ENCODE peak calls at places on chromosomes 16 and 17, in eight cellular contexts. T is stomach; P is A549; W is trophoblast cell; C is naive thymus-derived CD4-positive, alpha-beta T cell; B is heart right ventricle; M is hepatocyte; V is tibial artery. F is an unnamed sample. For H3K9me3, the result is how much of the 10 kb centered on the place peaks cover.

GRCh38 chr17:45296003-45296832 is 20.6 kb downstream of the MAP3K14 start:
- DNase-seq in T (no peak), P (no peak), W (peak), C (no peak), B (no peak), M (no peak), V (no peak), F (no peak)

GRCh38 chr16:50742521-50743150 is 750 bp downstream of the CYLD start:
- DNase-seq in T (no peak), P (no peak), W (peak), C (peak), B (peak), M (peak), V (peak), F (peak)

GRCh38 chr16:85935391-85935956 is 36.5 kb downstream of the IRF8 start:
- DNase-seq in T (no peak), P (no peak), W (no peak), C (no peak), B (no peak), M (no peak), V (no peak), F (no peak)

GRCh38 chr16:14302031-14302398 is 230.9 kb downstream of the MRTFB start:
- DNase-seq in T (peak), P (peak), W (peak), C (no peak), B (peak), M (peak), V (peak), F (peak)

GRCh38 chr17:66569572-66569971 is 265.3 kb upstream of the CACNG5 start:
- DNase-seq in T (no peak), P (no peak), W (no peak), C (no peak), B (no peak), M (no peak), V (no peak), F (no peak)

GRCh38 chr17:37672545-37673078 is 29.4 kb upstream of the DDX52 start:
- DNase-seq in T (no peak), P (no peak), W (no peak), C (no peak), B (no peak), M (no peak), V (no peak), F (no peak)

GRCh38 chr17:75093543-75094158 is 5.9 kb downstream of the SLC16A5 start:
- DNase-seq in T (peak), P (no peak), W (peak), C (no peak), B (no peak), M (no peak), V (no peak), F (no peak)

GRCh38 chr17:45948498-45948880 is 50.6 kb upstream of the STH start:
- DNase-seq in T (no peak), P (no peak), W (peak), C (no peak), B (no peak), M (no peak), V (no peak), F (no peak)

GRCh38 chr16:75742424-75743047 is 16.2 kb upstream of the CPHXL start:
- DNase-seq in T (no peak), P (no peak), W (no peak), C (no peak), B (no peak), M (no peak), V (no peak), F (no peak)

GRCh38 chr16:50519602-50520001 is 28.6 kb upstream of the NKD1 start:
- DNase-seq in T (no peak), P (no peak), W (no peak), C (no peak), B (no peak), M (no peak), V (no peak), F (no peak)

GRCh38 chr17:79937435-79937870 is 98.2 kb upstream of the CBX4 start:
- DNase-seq in T (no peak), P (no peak), W (no peak), C (no peak), B (no peak), M (no peak), V (no peak), F (no peak)

GRCh38 chr17:10513284-10514067 is 4.9 kb downstream of the MYH1 start:
- DNase-seq in T (no peak), P (no peak), W (no peak), C (no peak), B (peak), M (peak), V (peak), F (peak)

GRCh38 chr16:27366687-27367462 is 35.1 kb upstream of the IL21R start:
- DNase-seq in T (no peak), P (no peak), W (no peak), C (peak), B (no peak), M (no peak), V (no peak), F (peak)

GRCh38 chr16:85689950-85690320 is 1.2 kb upstream of the GINS2 start:
- DNase-seq in T (no peak), P (no peak), W (no peak), C (no peak), B (no peak), M (no peak), V (no peak), F (no peak)

GRCh38 chr16:9197957-9198661 is 106.7 kb downstream of the HAPSTR1 start:
- DNase-seq in T (no peak), P (no peak), W (no peak), C (no peak), B (no peak), M (no peak), V (no peak), F (no peak)

GRCh38 chr17:14310584-14310983 is 9.7 kb downstream of the HS3ST3B1 start:
- DNase-seq in T (no peak), P (no peak), W (no peak), C (no peak), B (peak), M (no peak), V (no peak), F (no peak)

GRCh38 chr16:24748242-24748641 is 18.8 kb downstream of the TNRC6A start:
- DNase-seq in T (no peak), P (peak), W (peak), C (no peak), B (peak), M (peak), V (peak), F (no peak)

GRCh38 chr17:29710891-29711418 is 88.2 kb upstream of the CORO6 start:
- DNase-seq in T (no peak), P (no peak), W (peak), C (no peak), B (no peak), M (peak), V (peak), F (no peak)

GRCh38 chr16:11355862-11356261 is 10.6 kb downstream of the RMI2 start:
- DNase-seq in T (no peak), P (no peak), W (no peak), C (no peak), B (no peak), M (no peak), V (no peak), F (no peak)

GRCh38 chr17:44758414-44759095 is at the start of gene ADAM11:
- DNase-seq in T (no peak), P (peak), W (no peak), C (no peak), B (no peak), M (no peak), V (no peak), F (peak)

GRCh38 chr17:78671607-78672404 is 94.6 kb upstream of the DNAH17 start:
- DNase-seq in T (no peak), P (no peak), W (peak), C (no peak), B (no peak), M (no peak), V (no peak), F (peak)

GRCh38 chr17:4182043-4182442 is 39.0 kb downstream of the CYB5D2 start:
- DNase-seq in T (no peak), P (no peak), W (no peak), C (no peak), B (no peak), M (no peak), V (no peak), F (no peak)

GRCh38 chr16:52526429-52526828 is 20.5 kb downstream of the TOX3 start:
- DNase-seq in T (no peak), P (no peak), W (no peak), C (no peak), B (no peak), M (no peak), V (no peak), F (no peak)

GRCh38 chr17:3923466-3924190 is 7.4 kb upstream of the P2RX1 start:
- DNase-seq in T (no peak), P (no peak), W (no peak), C (no peak), B (no peak), M (no peak), V (no peak), F (no peak)

GRCh38 chr16:30971298-30971697 is 13.7 kb upstream of the HSD3B7 start:
- DNase-seq in T (no peak), P (no peak), W (no peak), C (no peak), B (no peak), M (no peak), V (no peak), F (no peak)

GRCh38 chr17:78898947-78899346 is 4.1 kb downstream of the CEP295NL start:
- DNase-seq in T (no peak), P (no peak), W (no peak), C (no peak), B (no peak), M (no peak), V (no peak), F (no peak)

GRCh38 chr17:79623786-79624657 is 13.2 kb upstream of the RBFOX3 start:
- DNase-seq in T (no peak), P (no peak), W (peak), C (no peak), B (peak), M (no peak), V (peak), F (no peak)

GRCh38 chr17:58504826-58505351 is 9.5 kb downstream of the MTMR4 start:
- DNase-seq in T (no peak), P (no peak), W (no peak), C (no peak), B (no peak), M (no peak), V (peak), F (no peak)

GRCh38 chr16:50550035-50550434 is 1.8 kb downstream of the NKD1 start:
- DNase-seq in T (no peak), P (no peak), W (no peak), C (peak), B (no peak), M (no peak), V (peak), F (no peak)

GRCh38 chr16:25988882-25989281 is 297.1 kb downstream of the HS3ST4 start:
- DNase-seq in T (no peak), P (no peak), W (no peak), C (no peak), B (no peak), M (no peak), V (no peak), F (no peak)

GRCh38 chr16:2121853-2122252 is 13.8 kb downstream of the PKD1 start:
- DNase-seq in T (no peak), P (no peak), W (no peak), C (no peak), B (no peak), M (no peak), V (no peak), F (no peak)

GRCh38 chr16:2122429-2122828 is 13.3 kb downstream of the PKD1 start:
- DNase-seq in T (no peak), P (no peak), W (no peak), C (no peak), B (no peak), M (no peak), V (no peak), F (no peak)
- H3K9me3 ChIP-seq in T (under half), P (under half), W (under half), C (under half), B (under half), M (under half), V (under half), F (under half)

GRCh38 chr17:82371333-82372062 is at the start of gene UTS2R:
- DNase-seq in T (no peak), P (no peak), W (no peak), C (no peak), B (no peak), M (no peak), V (no peak), F (no peak)
- H3K4me3 ChIP-seq in T (peak), P (peak), W (peak), C (peak), B (peak), M (no peak), V (peak), F (peak)

GRCh38 chr17:70295329-70295728 is 126.0 kb downstream of the KCNJ2 start:
- DNase-seq in T (no peak), P (no peak), W (peak), C (no peak), B (no peak), M (no peak), V (no peak), F (no peak)
- H3K9me3 ChIP-seq in T (under half), P (under half), W (under half), C (under half), B (under half), M (under half), V (under half), F (under half)

GRCh38 chr16:81096715-81097208 is 567 bp upstream of the GCSH start:
- DNase-seq in T (no peak), P (no peak), W (no peak), C (no peak), B (no peak), M (no peak), V (no peak), F (no peak)
- H3K4me3 ChIP-seq in T (peak), P (peak), W (no peak), C (peak), B (peak), M (no peak), V (peak), F (no peak)

DNA sequence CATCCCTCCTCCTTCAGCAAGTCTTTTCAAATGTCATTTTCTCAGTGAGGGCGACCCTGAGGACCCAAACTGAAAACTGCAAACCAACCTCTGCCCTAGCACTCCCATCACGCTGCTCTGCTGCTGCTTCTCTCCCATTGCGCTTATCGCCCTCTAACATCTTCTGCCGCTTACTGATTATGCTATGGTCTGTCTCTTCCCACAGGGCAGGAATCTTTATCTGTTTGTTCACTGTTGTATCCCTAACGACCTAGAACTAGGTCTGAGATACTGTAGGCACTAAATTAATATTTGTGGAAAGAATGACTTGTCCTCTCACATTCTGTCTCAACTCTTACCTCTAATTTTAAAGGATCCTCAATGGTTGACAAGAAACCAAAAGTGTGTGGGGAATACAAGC is 12.5 kb downstream of the ZSCAN32 start:
- DNase-seq in T (no peak), P (no peak), W (no peak), C (no peak), B (no peak), M (no peak), V (no peak), F (no peak)
- H3K9me3 ChIP-seq in T (half or more), P (half or more), W (under half), C (under half), B (half or more), M (under half), V (half or more), F (under half)

DNA sequence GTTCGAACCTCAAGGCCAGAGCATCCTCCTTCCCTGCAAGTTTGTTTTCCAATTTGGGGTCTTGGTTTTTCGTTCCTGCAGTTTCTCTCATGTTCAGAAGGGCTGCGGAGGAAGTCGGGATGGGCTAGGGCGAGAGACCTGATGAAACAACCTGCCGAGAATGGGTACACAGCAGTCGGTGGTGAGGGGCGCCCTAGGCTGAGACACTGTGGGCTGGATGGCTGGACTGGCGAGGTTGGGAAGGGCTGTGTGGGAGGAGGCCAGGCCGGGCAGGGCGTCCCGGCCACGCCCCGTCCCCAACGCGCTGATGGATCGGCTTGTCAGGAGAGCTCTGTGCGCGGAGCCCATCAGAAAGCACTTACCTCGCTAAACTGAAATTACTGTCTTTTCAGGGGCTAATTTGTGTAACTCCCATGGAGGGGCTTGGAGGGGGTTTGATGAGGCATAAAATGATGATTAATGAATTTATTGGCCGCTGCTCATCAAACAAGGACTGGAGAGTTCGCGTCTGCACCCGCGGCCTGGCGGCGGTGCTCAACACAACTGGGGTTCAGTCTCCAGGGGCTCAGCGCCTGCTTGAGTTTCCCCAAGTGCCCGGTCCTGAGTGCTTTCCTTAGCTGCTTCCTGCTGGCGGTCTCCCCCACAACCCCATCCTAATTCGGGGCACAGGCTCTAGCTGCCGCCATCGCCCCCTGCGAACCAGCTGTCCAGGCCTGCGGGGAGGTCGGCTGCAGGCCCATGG is 9.0 kb downstream of the IRX5 start:
- DNase-seq in T (no peak), P (no peak), W (no peak), C (no peak), B (peak), M (no peak), V (no peak), F (no peak)
- H3K4me3 ChIP-seq in T (no peak), P (no peak), W (peak), C (no peak), B (no peak), M (no peak), V (no peak), F (no peak)

F was measured in cardiac muscle cell.